ENCODE peak calls at places on chromosomes 1 and 21, in seven cellular contexts. One of them, this sample, is unnamed.

GRCh38 chr1:205812271-205812877 is 624 bp downstream of the SLC41A1 start:
- DNase-seq in spleen: no peak
- DNase-seq in iPS-NIHi11: peak
- DNase-seq in NCI-H1092: no peak
- DNase-seq in MCF 10A: peak
- DNase-seq in HuH-7: peak
- DNase-seq in neural crest cell: peak
- DNase-seq in this sample: peak

GRCh38 chr1:58502519-58502918 is 44.0 kb downstream of the OMA1 start:
- DNase-seq in NCI-H1092: no peak
- DNase-seq in HuH-7: no peak
- DNase-seq in iPS-NIHi11: no peak
- DNase-seq in neural crest cell: no peak
- DNase-seq in MCF 10A: no peak
- DNase-seq in spleen: no peak
- DNase-seq in this sample: no peak

GRCh38 chr1:41314781-41315481 is 46.3 kb upstream of the FOXO6 start:
- DNase-seq in neural crest cell: no peak
- DNase-seq in MCF 10A: no peak
- DNase-seq in NCI-H1092: peak
- DNase-seq in spleen: no peak
- DNase-seq in iPS-NIHi11: no peak
- DNase-seq in HuH-7: no peak
- DNase-seq in this sample: no peak

GRCh38 chr1:53517821-53518352 is 58.7 kb downstream of the DMRTB1 start:
- DNase-seq in iPS-NIHi11: no peak
- DNase-seq in NCI-H1092: no peak
- DNase-seq in MCF 10A: no peak
- DNase-seq in neural crest cell: no peak
- DNase-seq in spleen: no peak
- DNase-seq in HuH-7: no peak
- DNase-seq in this sample: no peak

GRCh38 chr1:53431725-53432306 is 27.4 kb upstream of the DMRTB1 start:
- DNase-seq in iPS-NIHi11: no peak
- DNase-seq in NCI-H1092: no peak
- DNase-seq in HuH-7: no peak
- DNase-seq in neural crest cell: no peak
- DNase-seq in spleen: no peak
- DNase-seq in MCF 10A: no peak
- DNase-seq in this sample: no peak

GRCh38 chr1:198444792-198445191 is 95.7 kb downstream of the ATP6V1G3 start:
- DNase-seq in MCF 10A: peak
- DNase-seq in iPS-NIHi11: no peak
- DNase-seq in neural crest cell: no peak
- DNase-seq in spleen: no peak
- DNase-seq in NCI-H1092: no peak
- DNase-seq in HuH-7: no peak
- DNase-seq in this sample: no peak

GRCh38 chr1:193025218-193025617 is 33.9 kb downstream of the UCHL5 start:
- DNase-seq in HuH-7: no peak
- DNase-seq in iPS-NIHi11: no peak
- DNase-seq in MCF 10A: no peak
- DNase-seq in neural crest cell: no peak
- DNase-seq in spleen: no peak
- DNase-seq in NCI-H1092: no peak
- DNase-seq in this sample: no peak

GRCh38 chr21:35163381-35163780 is 114.3 kb upstream of the RUNX1 start:
- DNase-seq in MCF 10A: peak
- DNase-seq in NCI-H1092: no peak
- DNase-seq in HuH-7: no peak
- DNase-seq in iPS-NIHi11: no peak
- DNase-seq in spleen: no peak
- DNase-seq in neural crest cell: no peak
- DNase-seq in this sample: no peak

GRCh38 chr1:6440198-6441126 is 15.9 kb downstream of the ESPN start:
- DNase-seq in iPS-NIHi11: peak
- DNase-seq in MCF 10A: peak
- DNase-seq in NCI-H1092: no peak
- DNase-seq in neural crest cell: no peak
- DNase-seq in HuH-7: peak
- DNase-seq in spleen: peak
- DNase-seq in this sample: no peak

GRCh38 chr1:28893403-28894102 is 20.8 kb upstream of the EPB41 start:
- DNase-seq in NCI-H1092: no peak
- DNase-seq in MCF 10A: peak
- DNase-seq in neural crest cell: no peak
- DNase-seq in iPS-NIHi11: peak
- DNase-seq in spleen: peak
- DNase-seq in HuH-7: peak
- DNase-seq in this sample: peak

GRCh38 chr1:3590145-3590768 is 21.1 kb downstream of the MEGF6 start:
- DNase-seq in neural crest cell: peak
- DNase-seq in MCF 10A: no peak
- DNase-seq in HuH-7: no peak
- DNase-seq in iPS-NIHi11: no peak
- DNase-seq in spleen: no peak
- DNase-seq in NCI-H1092: no peak
- DNase-seq in this sample: no peak

GRCh38 chr1:156104065-156104810 is 10.3 kb upstream of the LMNA start:
- DNase-seq in MCF 10A: peak
- DNase-seq in spleen: no peak
- DNase-seq in HuH-7: no peak
- DNase-seq in neural crest cell: no peak
- DNase-seq in iPS-NIHi11: no peak
- DNase-seq in NCI-H1092: peak
- DNase-seq in this sample: peak

GRCh38 chr1:155219592-155220031 is 11.1 kb downstream of the MTX1 start:
- DNase-seq in neural crest cell: no peak
- DNase-seq in MCF 10A: peak
- DNase-seq in NCI-H1092: no peak
- DNase-seq in HuH-7: no peak
- DNase-seq in spleen: no peak
- DNase-seq in iPS-NIHi11: peak
- DNase-seq in this sample: no peak

GRCh38 chr1:185238447-185238846 is 78.6 kb downstream of the IVNS1ABP start:
- DNase-seq in spleen: no peak
- DNase-seq in iPS-NIHi11: no peak
- DNase-seq in NCI-H1092: no peak
- DNase-seq in MCF 10A: peak
- DNase-seq in neural crest cell: no peak
- DNase-seq in HuH-7: no peak
- DNase-seq in this sample: peak

GRCh38 chr1:182377175-182377574 is 14.4 kb downstream of the GLUL start:
- DNase-seq in spleen: no peak
- DNase-seq in neural crest cell: no peak
- DNase-seq in MCF 10A: no peak
- DNase-seq in NCI-H1092: no peak
- DNase-seq in HuH-7: no peak
- DNase-seq in iPS-NIHi11: no peak
- DNase-seq in this sample: no peak

GRCh38 chr1:55375617-55376258 is 160.6 kb upstream of the USP24 start:
- DNase-seq in HuH-7: peak
- DNase-seq in MCF 10A: peak
- DNase-seq in iPS-NIHi11: peak
- DNase-seq in neural crest cell: peak
- DNase-seq in spleen: no peak
- DNase-seq in NCI-H1092: no peak
- DNase-seq in this sample: peak

GRCh38 chr1:100034465-100034864 is 64.7 kb downstream of the SLC35A3 start:
- DNase-seq in spleen: no peak
- DNase-seq in MCF 10A: peak
- DNase-seq in neural crest cell: no peak
- DNase-seq in HuH-7: peak
- DNase-seq in iPS-NIHi11: no peak
- DNase-seq in NCI-H1092: no peak
- DNase-seq in this sample: no peak

GRCh38 chr1:176499671-176500070 is 36.7 kb downstream of the PAPPA2 start:
- DNase-seq in HuH-7: no peak
- DNase-seq in neural crest cell: no peak
- DNase-seq in spleen: no peak
- DNase-seq in MCF 10A: no peak
- DNase-seq in NCI-H1092: no peak
- DNase-seq in iPS-NIHi11: no peak
- DNase-seq in this sample: no peak

GRCh38 chr1:94821636-94822305 is 1.6 kb downstream of the SLC44A3 start:
- DNase-seq in neural crest cell: no peak
- DNase-seq in NCI-H1092: no peak
- DNase-seq in spleen: no peak
- DNase-seq in iPS-NIHi11: no peak
- DNase-seq in MCF 10A: no peak
- DNase-seq in HuH-7: peak
- DNase-seq in this sample: no peak

GRCh38 chr1:106876384-106876783 is 180.1 kb upstream of the PRMT6 start:
- DNase-seq in iPS-NIHi11: no peak
- DNase-seq in HuH-7: no peak
- DNase-seq in spleen: no peak
- DNase-seq in neural crest cell: no peak
- DNase-seq in MCF 10A: no peak
- DNase-seq in NCI-H1092: no peak
- DNase-seq in this sample: no peak

GRCh38 chr1:59947047-59947938 is 20.7 kb upstream of the CYP2J2 start:
- DNase-seq in HuH-7: peak
- DNase-seq in MCF 10A: peak
- DNase-seq in iPS-NIHi11: peak
- DNase-seq in NCI-H1092: peak
- DNase-seq in spleen: no peak
- DNase-seq in neural crest cell: peak
- DNase-seq in this sample: peak

This sample was measured in T47D.